ENCODE peak calls at places on chromosomes 16 and 17, in eight cellular contexts. Q is PC-3; A is CD4-positive, alpha-beta T cell; S is DND-41; J is left lung; D is Panc1; H is upper lobe of left lung; R is body of pancreas. E is an unnamed sample. For H3K9me3, the result is how much of the 10 kb centered on the place peaks cover.

GRCh38 chr17:63426917-63427308 is 19.2 kb downstream of the CYB561 start:
- ATAC-seq in Q (no peak), A (no peak), S (no peak), J (no peak), D (no peak), H (no peak), R (no peak), E (no peak)

GRCh38 chr16:88920618-88921602 is 54.5 kb upstream of the PABPN1L start:
- ATAC-seq in Q (peak), A (peak), S (no peak), J (peak), D (no peak), H (peak), R (peak), E (peak)

GRCh38 chr17:79317916-79318315 is 243.3 kb downstream of the ENGASE start:
- ATAC-seq in Q (no peak), A (no peak), S (no peak), J (no peak), D (no peak), H (no peak), R (no peak), E (no peak)

GRCh38 chr16:66979011-66979717 is 9.2 kb upstream of the CES4A start:
- ATAC-seq in Q (no peak), A (no peak), S (no peak), J (peak), D (no peak), H (peak), R (no peak), E (peak)

GRCh38 chr17:59619313-59620063 is at the start of gene CLTC:
- ATAC-seq in Q (peak), A (peak), S (peak), J (peak), D (peak), H (peak), R (peak), E (peak)

GRCh38 chr17:1108560-1108809 is 71.3 kb downstream of the ABR start:
- ATAC-seq in Q (peak), A (no peak), S (no peak), J (peak), D (peak), H (peak), R (peak), E (no peak)

GRCh38 chr17:10033982-10034381 is 128.9 kb upstream of the RCVRN start:
- ATAC-seq in Q (no peak), A (no peak), S (no peak), J (peak), D (no peak), H (peak), R (no peak), E (peak)

GRCh38 chr17:47077576-47077975 is 98.5 kb upstream of the RPRML start:
- ATAC-seq in Q (peak), A (no peak), S (no peak), J (no peak), D (no peak), H (no peak), R (no peak), E (no peak)

GRCh38 chr16:67883146-67883871 is 1.4 kb upstream of the NRN1L start:
- ATAC-seq in Q (no peak), A (peak), S (no peak), J (no peak), D (peak), H (no peak), R (peak), E (no peak)

GRCh38 chr17:63309021-63309420 is 137.1 kb downstream of the CYB561 start:
- ATAC-seq in Q (peak), A (no peak), S (no peak), J (no peak), D (no peak), H (no peak), R (no peak), E (no peak)

GRCh38 chr17:17420561-17421269 is 56.1 kb upstream of the MED9 start:
- ATAC-seq in Q (no peak), A (no peak), S (no peak), J (no peak), D (no peak), H (peak), R (peak), E (peak)

GRCh38 chr17:60618854-60619253 is 18.9 kb downstream of the PPM1D start:
- ATAC-seq in Q (no peak), A (no peak), S (no peak), J (no peak), D (no peak), H (no peak), R (no peak), E (no peak)

GRCh38 chr16:23072084-23072599 is 77.1 kb downstream of the USP31 start:
- ATAC-seq in Q (peak), A (no peak), S (no peak), J (peak), D (no peak), H (peak), R (no peak), E (peak)

GRCh38 chr17:22273308-22273707 is 581.0 kb downstream of the KCNJ18 start:
- ATAC-seq in Q (no peak), A (no peak), S (no peak), J (no peak), D (no peak), H (no peak), R (no peak), E (no peak)

GRCh38 chr17:22272363-22273146 is 580.2 kb downstream of the KCNJ18 start:
- ATAC-seq in Q (no peak), A (no peak), S (no peak), J (no peak), D (no peak), H (no peak), R (no peak), E (no peak)

GRCh38 chr17:22278302-22279275 is 586.3 kb downstream of the KCNJ18 start:
- ATAC-seq in Q (no peak), A (no peak), S (no peak), J (no peak), D (no peak), H (peak), R (no peak), E (no peak)

DNA sequence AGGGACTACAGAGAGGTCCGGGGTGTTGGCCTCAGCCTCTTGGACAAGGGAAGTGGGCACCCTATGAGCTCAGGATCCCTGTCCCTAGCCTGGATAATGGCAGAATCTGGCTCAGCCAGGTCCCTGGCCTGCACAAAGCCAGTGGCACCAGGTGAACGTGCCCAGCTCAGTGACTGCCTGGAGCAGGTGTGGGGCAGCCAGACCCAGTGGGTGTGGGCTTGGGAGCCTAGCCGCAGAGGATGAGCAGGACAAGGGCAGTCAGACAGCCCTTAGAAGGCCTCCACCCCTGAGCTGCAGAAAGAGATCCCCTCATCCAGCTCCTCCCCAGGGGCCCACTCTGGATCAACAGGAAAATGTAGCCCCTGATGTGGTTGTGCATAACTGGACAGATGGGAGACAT is 585.3 kb downstream of the KCNJ18 start:
- ATAC-seq in Q (no peak), A (no peak), S (no peak), J (no peak), D (no peak), H (peak), R (no peak), E (no peak)
- H3K9me3 ChIP-seq in Q (under half), A (under half), S (under half), J (under half), D (under half), H (under half), R (under half), E (under half)

GRCh38 chr16:15966420-15967222 is 17.2 kb downstream of the ABCC1 start:
- ATAC-seq in Q (peak), A (no peak), S (no peak), J (peak), D (peak), H (peak), R (no peak), E (peak)
- H3K9me3 ChIP-seq in Q (under half), A (under half), S (under half), J (under half), D (under half), H (under half), R (under half), E (under half)

GRCh38 chr16:35186045-35186759 is 1726.8 kb downstream of the TP53TG3F start:
- ATAC-seq in Q (no peak), A (no peak), S (no peak), J (no peak), D (no peak), H (no peak), R (no peak), E (no peak)
- H3K9me3 ChIP-seq in Q (under half), A (under half), S (under half), J (under half), D (under half), H (under half), R (under half), E (under half)

GRCh38 chr17:22514767-22515320 is 822.5 kb downstream of the KCNJ18 start:
- ATAC-seq in Q (no peak), A (no peak), S (no peak), J (no peak), D (no peak), H (no peak), R (no peak), E (no peak)
- H3K9me3 ChIP-seq in Q (under half), A (under half), S (under half), J (under half), D (under half), H (under half), R (under half), E (under half)

GRCh38 chr17:27157297-27157696 is 136.6 kb upstream of the WSB1 start:
- ATAC-seq in Q (no peak), A (no peak), S (no peak), J (no peak), D (no peak), H (no peak), R (no peak), E (no peak)
- H3K9me3 ChIP-seq in Q (under half), A (under half), S (under half), J (under half), D (under half), H (under half), R (under half), E (under half)

DNA sequence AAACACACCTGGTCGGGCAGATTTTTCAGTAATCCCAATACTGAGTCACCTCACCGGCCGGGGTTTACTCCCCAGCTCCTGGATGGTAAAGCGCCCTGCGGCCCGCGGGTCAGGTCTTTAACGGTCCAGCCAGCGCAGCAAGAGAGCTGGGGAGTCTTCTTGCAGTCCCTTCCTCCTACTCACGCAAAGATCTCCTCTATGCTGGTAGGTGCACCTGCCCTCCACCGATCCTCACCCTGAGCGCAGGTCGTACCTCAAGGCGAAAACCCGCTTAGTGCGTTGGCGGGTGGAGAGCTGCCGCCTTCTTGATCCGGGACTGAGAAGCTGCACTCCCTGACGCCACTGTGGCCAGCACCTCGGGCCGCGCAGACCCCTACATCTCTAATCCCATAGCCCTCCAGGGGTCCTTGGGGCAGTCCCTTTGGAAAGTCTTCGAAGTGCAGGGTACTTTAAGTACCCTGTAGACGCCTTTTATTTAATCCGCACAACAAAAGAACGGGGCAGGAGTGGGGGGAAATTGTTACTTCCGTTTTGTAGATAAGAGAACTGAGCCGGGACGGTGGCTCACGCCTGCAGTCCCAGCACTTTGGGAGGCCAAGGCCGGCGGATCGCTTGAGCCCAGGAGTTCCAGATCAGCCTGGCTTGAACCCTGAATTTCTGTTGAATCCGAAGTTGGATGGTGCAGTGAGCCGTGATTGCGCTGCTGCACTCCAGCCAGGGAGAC is 10.4 kb upstream of the HOXB13 start:
- ATAC-seq in Q (peak), A (no peak), S (no peak), J (no peak), D (no peak), H (no peak), R (no peak), E (no peak)
- H3K9me3 ChIP-seq in Q (under half), A (under half), S (under half), J (under half), D (under half), H (under half), R (under half), E (under half)

DNA sequence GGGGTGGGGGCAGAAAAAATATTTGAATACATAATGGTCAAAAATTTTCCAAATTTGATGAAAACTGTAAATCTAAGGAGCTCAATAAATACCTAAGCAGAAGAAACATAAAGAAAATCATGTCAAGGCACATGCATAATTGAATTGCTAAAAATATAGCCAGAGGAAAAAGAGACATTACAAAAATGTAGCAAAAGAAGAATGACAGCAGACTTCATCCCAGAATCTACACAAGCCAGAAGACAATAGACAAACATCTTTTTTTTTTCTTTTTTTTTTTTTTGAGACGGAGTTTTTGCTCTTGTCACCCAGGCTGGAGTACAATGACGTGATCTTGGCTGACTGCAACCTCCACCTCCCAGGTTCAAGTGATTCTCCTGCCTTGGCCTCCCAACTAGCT is 62.0 kb upstream of the ATP2A3 start:
- ATAC-seq in Q (no peak), A (no peak), S (no peak), J (no peak), D (no peak), H (no peak), R (no peak), E (no peak)
- H3K9me3 ChIP-seq in Q (under half), A (under half), S (under half), J (half or more), D (under half), H (under half), R (under half), E (under half)